ENCODE peak calls at places on chromosomes 11 and 22, in six cellular contexts. T is HL-60, E is body of pancreas, M is endothelial cell of umbilical vein, C is lower lobe of right lung, N is HFFc6. Z is an unnamed sample.

GRCh38 chr11:86636275-86636674 is 36.1 kb downstream of the ME3 start:
- DNase-seq in T (no peak), E (no peak), M (no peak), C (no peak), N (peak; percentile 45), Z (no peak)

GRCh38 chr11:94740975-94741707 is 27.0 kb upstream of the AMOTL1 start:
- DNase-seq in T (no peak), E (peak; percentile 37), M (peak; percentile 73), C (peak; percentile 50), N (peak; percentile 49), Z (peak; percentile 5)

GRCh38 chr22:38628444-38628843 is 27.7 kb downstream of the FAM227A start:
- DNase-seq in T (no peak), E (no peak), M (no peak), C (no peak), N (no peak), Z (no peak)

GRCh38 chr11:76769645-76770586 is 13.2 kb upstream of the TSKU start:
- DNase-seq in T (no peak), E (peak; percentile 69), M (no peak), C (no peak), N (peak; percentile 17), Z (no peak)

GRCh38 chr22:29702931-29703594 is 16.7 kb upstream of the CABP7 start:
- DNase-seq in T (no peak), E (no peak), M (no peak), C (peak; percentile 68), N (no peak), Z (no peak)

GRCh38 chr11:133355095-133355494 is 177.2 kb downstream of the OPCML start:
- DNase-seq in T (no peak), E (no peak), M (no peak), C (no peak), N (no peak), Z (no peak)

GRCh38 chr11:114193730-114194674 is 102.2 kb upstream of the NNMT start:
- DNase-seq in T (no peak), E (no peak), M (no peak), C (no peak), N (no peak), Z (no peak)

GRCh38 chr11:130847517-130847916 is 68.8 kb downstream of the SNX19 start:
- DNase-seq in T (no peak), E (no peak), M (no peak), C (no peak), N (peak; percentile 89), Z (no peak)

DNA sequence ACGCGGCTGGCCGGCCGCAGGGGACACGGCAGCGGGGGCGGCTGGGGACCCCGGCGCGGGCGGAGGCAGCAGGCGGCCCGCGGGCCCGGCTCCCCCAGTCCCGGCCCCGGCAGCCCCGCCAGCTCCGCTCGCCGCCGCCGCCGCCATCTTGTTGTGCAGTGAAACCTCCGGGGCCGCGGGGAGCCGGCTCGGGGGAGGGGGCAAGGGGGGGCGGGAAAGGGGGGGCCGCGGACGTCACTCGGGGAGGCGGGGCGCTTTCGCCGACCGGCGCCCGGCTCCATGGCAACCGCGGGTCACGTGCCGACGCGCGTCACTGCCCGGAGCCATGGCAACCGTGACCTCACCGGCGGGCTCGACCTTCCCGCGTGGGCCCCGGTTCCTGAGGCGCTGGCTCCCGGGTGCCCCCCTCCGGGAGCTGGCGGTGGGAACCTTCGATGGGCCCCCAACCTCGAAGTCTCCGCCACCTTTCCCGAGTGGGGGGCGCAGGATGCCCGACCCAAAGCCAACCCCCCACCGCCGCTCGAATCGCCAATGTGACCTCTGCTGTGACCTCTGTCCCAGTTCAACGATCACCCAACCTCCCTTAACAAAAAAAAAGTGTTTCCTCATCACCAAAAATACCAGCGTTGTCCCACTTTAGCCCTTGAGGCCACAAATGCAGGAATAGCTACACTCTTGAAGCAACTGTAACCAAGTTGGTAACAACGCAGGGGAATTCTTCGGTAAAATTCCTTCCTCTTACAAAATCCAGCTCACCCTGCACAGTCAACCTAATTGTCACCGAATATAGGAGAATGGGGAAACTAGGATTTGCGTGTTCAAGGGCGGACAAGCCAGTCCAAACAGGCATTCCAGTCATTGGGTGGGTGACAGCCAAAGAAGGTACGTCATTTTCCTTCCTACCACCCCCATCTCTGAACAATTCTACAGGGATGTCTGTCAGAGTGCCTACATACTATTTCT is at the start of gene SIK3:
- DNase-seq in T (peak; percentile 83), E (peak; percentile 96), M (peak; percentile 92), C (peak; percentile 96), N (peak; percentile 88), Z (peak; percentile 92)
- TF ChIP-seq CTCF in T (no peak), E (no peak), M (peak; percentile 15), C (no peak), N (peak; percentile 72), Z (peak; percentile 16)

DNA sequence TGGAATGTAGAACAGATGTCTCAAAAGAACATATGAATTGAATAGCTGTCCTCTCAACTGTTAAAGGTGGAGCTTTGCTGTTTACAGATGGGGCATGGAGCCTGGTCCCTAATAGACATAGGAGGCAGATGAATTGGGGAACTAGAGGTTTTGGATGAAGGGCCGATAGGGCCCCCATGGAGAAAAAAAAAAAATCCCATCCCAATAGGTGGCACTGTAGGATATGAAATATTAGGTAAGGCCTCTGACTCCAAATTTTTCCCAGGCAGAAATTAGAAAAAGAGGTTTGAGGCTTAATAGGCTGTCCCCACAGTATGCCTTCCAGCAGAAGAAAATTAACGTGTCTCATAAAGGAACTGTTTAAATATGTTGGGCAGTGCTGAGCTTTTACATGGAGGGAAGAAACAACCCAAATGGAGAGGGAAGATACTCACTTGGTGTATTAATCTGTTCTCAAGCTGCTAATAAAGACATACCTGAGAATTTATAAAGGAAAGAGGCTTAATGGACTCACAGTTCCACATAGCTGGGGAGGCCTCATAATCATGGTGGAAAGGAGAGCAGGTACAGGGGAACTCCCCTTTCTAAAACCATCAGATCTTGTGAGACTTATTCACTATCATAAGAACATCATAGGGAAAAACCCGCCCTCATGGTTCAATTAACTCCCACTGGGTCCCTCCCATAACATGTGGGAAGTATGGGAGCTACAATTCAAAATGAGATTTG is 30.1 kb upstream of the TMEM45B start:
- DNase-seq in T (no peak), E (no peak), M (no peak), C (no peak), N (no peak), Z (no peak)
- TF ChIP-seq CTCF in T (no peak), E (no peak), M (no peak), C (peak; percentile 29), N (peak; percentile 71), Z (peak; percentile 14)

GRCh38 chr11:83006877-83007330 is 64.8 kb downstream of the RAB30 start:
- DNase-seq in T (no peak), E (peak; percentile 23), M (no peak), C (no peak), N (no peak), Z (peak; percentile 40)

GRCh38 chr11:83007477-83007876 is 64.2 kb downstream of the RAB30 start:
- DNase-seq in T (no peak), E (no peak), M (no peak), C (no peak), N (no peak), Z (no peak)

GRCh38 chr11:83008581-83008923 is 63.1 kb downstream of the RAB30 start:
- DNase-seq in T (no peak), E (no peak), M (no peak), C (no peak), N (peak; percentile 53), Z (no peak)

GRCh38 chr11:83009999-83010398 is 61.7 kb downstream of the RAB30 start:
- DNase-seq in T (no peak), E (no peak), M (no peak), C (no peak), N (no peak), Z (no peak)

GRCh38 chr11:83007909-83008580 is 63.7 kb downstream of the RAB30 start:
- DNase-seq in T (no peak), E (peak; percentile 61), M (peak; percentile 94), C (peak; percentile 55), N (no peak), Z (peak; percentile 15)
- TF ChIP-seq CTCF in T (no peak), E (no peak), M (no peak), C (peak; percentile 3), N (no peak), Z (no peak)

GRCh38 chr11:96154802-96155520 is 188.0 kb downstream of the MAML2 start:
- DNase-seq in T (no peak), E (no peak), M (no peak), C (no peak), N (peak; percentile 57), Z (no peak)

GRCh38 chr11:96158126-96158525 is 184.9 kb downstream of the MAML2 start:
- DNase-seq in T (no peak), E (no peak), M (no peak), C (no peak), N (no peak), Z (no peak)

GRCh38 chr11:96156379-96156722 is 186.6 kb downstream of the MAML2 start:
- DNase-seq in T (peak; percentile 66), E (no peak), M (no peak), C (no peak), N (no peak), Z (no peak)

GRCh38 chr11:96157517-96157873 is 185.5 kb downstream of the MAML2 start:
- DNase-seq in T (no peak), E (no peak), M (no peak), C (no peak), N (no peak), Z (no peak)

GRCh38 chr11:96155627-96156378 is 187.2 kb downstream of the MAML2 start:
- DNase-seq in T (no peak), E (peak; percentile 35), M (peak; percentile 92), C (peak; percentile 61), N (peak; percentile 98), Z (peak; percentile 88)
- TF ChIP-seq CTCF in T (no peak), E (no peak), M (peak; percentile 29), C (peak; percentile 30), N (peak; percentile 67), Z (no peak)

GRCh38 chr11:112584674-112585073 is 324.0 kb upstream of the PLET1 start:
- DNase-seq in T (no peak), E (no peak), M (no peak), C (no peak), N (no peak), Z (peak; percentile 19)
- TF ChIP-seq CTCF in T (no peak), E (no peak), M (no peak), C (no peak), N (peak; percentile 19), Z (no peak)

GRCh38 chr11:15038963-15039362 is 34.4 kb upstream of the CALCB start:
- DNase-seq in T (no peak), E (no peak), M (no peak), C (no peak), N (peak; percentile 15), Z (peak; percentile 40)
- TF ChIP-seq CTCF in T (no peak), E (no peak), M (no peak), C (no peak), N (peak; percentile 48), Z (no peak)

Z was measured in activated CD8-positive, alpha-beta T cell treated with anti-CD3 and anti-CD28 coated beads for 36 hours.